ENCODE peak calls at places on chromosomes 4 and X, in six cellular contexts. X, U, K, H, R and F are unnamed samples.

GRCh38 chr4:113106076-113106475 is 56.6 kb downstream of the ANK2 start:
- DNase-seq in U (no peak), K (no peak), X (no peak), R (peak), H (no peak), F (no peak)

GRCh38 chr4:82422616-82423015 is 7.6 kb downstream of the HNRNPDL start:
- DNase-seq in X (no peak), R (no peak), K (no peak), H (no peak), U (no peak), F (no peak)

GRCh38 chrX:149494844-149495565 is 10.1 kb downstream of the IDS start:
- DNase-seq in U (no peak), X (no peak), R (peak), K (no peak), H (no peak), F (no peak)

GRCh38 chr4:7161721-7162214 is 30.6 kb upstream of the SORCS2 start:
- DNase-seq in K (no peak), H (no peak), R (no peak), U (peak), X (no peak), F (no peak)

GRCh38 chrX:9465380-9466114 is 689 bp downstream of the TBL1X start:
- DNase-seq in X (no peak), K (peak), R (no peak), H (peak), U (peak), F (no peak)

GRCh38 chr4:2792711-2793577 is at the start of gene SH3BP2:
- DNase-seq in K (peak), X (no peak), R (peak), U (peak), H (peak), F (peak)

GRCh38 chr4:629636-629915 is 4.2 kb downstream of the PDE6B start:
- DNase-seq in U (peak), X (no peak), K (no peak), H (peak), R (no peak), F (no peak)

GRCh38 chr4:145937990-145938611 is 522 bp downstream of the ZNF827 start:
- DNase-seq in X (no peak), U (no peak), R (peak), K (peak), H (no peak), F (no peak)

GRCh38 chr4:55635760-55636621 is at the start of gene NMU:
- DNase-seq in K (peak), H (peak), U (no peak), X (no peak), R (no peak), F (no peak)

GRCh38 chr4:153759407-153760226 is at the start of gene RNF175:
- DNase-seq in R (no peak), H (peak), X (no peak), K (no peak), U (no peak), F (no peak)

GRCh38 chrX:11196476-11196875 is 85.3 kb downstream of the HCCS start:
- DNase-seq in K (no peak), R (no peak), X (no peak), U (no peak), H (no peak), F (no peak)

GRCh38 chr4:168421671-168422070 is 58.6 kb downstream of the DDX60L start:
- DNase-seq in R (peak), H (no peak), U (no peak), K (no peak), X (no peak), F (no peak)

GRCh38 chrX:140709421-140709846 is at the start of gene LINC00632:
- DNase-seq in H (no peak), X (no peak), U (no peak), K (no peak), R (no peak), F (no peak)

GRCh38 chrX:155293771-155294170 is 29.5 kb upstream of the RAB39B start:
- DNase-seq in U (no peak), X (no peak), K (no peak), R (no peak), H (no peak), F (no peak)

GRCh38 chr4:83083925-83084475 is 30.5 kb downstream of the PLAC8 start:
- DNase-seq in U (no peak), X (no peak), H (no peak), R (no peak), K (no peak), F (no peak)

GRCh38 chrX:140050906-140051305 is 85.6 kb upstream of the CXorf66 start:
- DNase-seq in R (peak), H (no peak), X (no peak), U (no peak), K (no peak), F (no peak)

GRCh38 chr4:154854362-154854761 is 73.3 kb downstream of the RBM46 start:
- DNase-seq in X (no peak), R (peak), K (no peak), U (no peak), H (no peak), F (no peak)

GRCh38 chrX:103628386-103629290 is at the start of gene TCEAL1:
- DNase-seq in H (peak), K (peak), X (no peak), R (peak), U (peak), F (peak)

GRCh38 chrX:117982702-117983392 is 133.8 kb downstream of the KLHL13 start:
- DNase-seq in H (no peak), U (no peak), R (no peak), K (no peak), X (no peak), F (no peak)

GRCh38 chrX:17778984-17779383 is 41.7 kb downstream of the SCML1 start:
- DNase-seq in R (no peak), H (no peak), K (no peak), U (no peak), X (no peak), F (no peak)

GRCh38 chr4:84051728-84052127 is 447.4 kb downstream of the NKX6-1 start:
- DNase-seq in R (no peak), X (no peak), H (no peak), U (no peak), K (no peak), F (no peak)

GRCh38 chrX:22922961-22923360 is 76.8 kb upstream of the DDX53 start:
- DNase-seq in K (no peak), U (no peak), H (no peak), X (no peak), R (peak), F (no peak)

GRCh38 chr4:88445252-88445651 is 11.7 kb upstream of the HERC5 start:
- DNase-seq in K (no peak), R (no peak), X (no peak), U (no peak), H (no peak), F (no peak)

GRCh38 chr4:180058731-180059215 is 2184.4 kb upstream of the TENM3 start:
- DNase-seq in H (no peak), U (peak), K (peak), X (no peak), R (peak), F (no peak)

GRCh38 chr4:77314697-77315096 is 157.7 kb downstream of the CCNG2 start:
- DNase-seq in X (no peak), U (no peak), H (no peak), K (no peak), R (no peak), F (no peak)

GRCh38 chr4:29405151-29405550 is 1315.0 kb upstream of the PCDH7 start:
- DNase-seq in U (no peak), H (no peak), K (no peak), X (no peak), R (no peak), F (no peak)

GRCh38 chr4:82801910-82802521 is 3.4 kb upstream of the SCD5 start:
- DNase-seq in X (no peak), K (no peak), H (no peak), U (no peak), R (peak), F (no peak)

GRCh38 chrX:101348452-101349222 is at the start of gene TIMM8A:
- DNase-seq in H (peak), X (peak), K (peak), U (peak), R (peak), F (peak)

GRCh38 chr4:40923326-40924095 is 173.8 kb downstream of the NSUN7 start:
- DNase-seq in X (peak), H (no peak), R (no peak), U (no peak), K (no peak), F (no peak)
- TF ChIP-seq CTCF in X (no peak), H (no peak), R (no peak), U (no peak), K (no peak), F (no peak)

DNA sequence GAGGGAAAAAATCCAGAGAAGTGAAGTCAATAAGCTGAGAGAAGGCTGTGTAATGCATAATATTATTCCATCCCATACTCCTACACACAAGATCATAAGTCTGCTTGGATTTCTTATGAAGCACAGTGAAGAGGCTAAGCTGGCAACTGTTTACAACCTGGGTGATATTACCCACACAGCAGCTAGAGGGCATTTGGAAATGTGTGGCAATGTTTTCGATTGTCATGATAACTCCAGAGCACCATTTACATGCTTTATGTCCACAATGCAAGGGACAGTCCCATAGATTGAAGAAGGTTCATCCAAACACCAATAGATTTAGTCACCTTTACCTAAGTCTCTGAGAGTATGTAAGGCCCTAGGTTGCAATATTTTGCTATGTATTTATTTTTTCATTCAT is 412.2 kb downstream of the PPP3CA start:
- DNase-seq in X (no peak), R (peak), H (no peak), U (no peak), K (no peak), F (no peak)
- TF ChIP-seq CTCF in X (no peak), R (peak), H (no peak), U (peak), K (no peak), F (no peak)

GRCh38 chr4:107034091-107034698 is 1.9 kb downstream of the DKK2 start:
- DNase-seq in H (peak), X (no peak), K (peak), U (no peak), R (peak), F (no peak)
- TF ChIP-seq CTCF in H (no peak), X (peak), K (no peak), U (peak), R (peak), F (no peak)

GRCh38 chr4:46329118-46329976 is 60.6 kb downstream of the GABRA2 start:
- DNase-seq in X (no peak), U (no peak), H (no peak), K (peak), R (peak), F (no peak)
- TF ChIP-seq CTCF in X (no peak), U (peak), H (no peak), K (peak), R (peak), F (no peak)

GRCh38 chr4:124515591-124515990 is 196.9 kb downstream of the ANKRD50 start:
- DNase-seq in H (no peak), X (no peak), R (no peak), U (no peak), K (no peak), F (no peak)
- TF ChIP-seq CTCF in H (no peak), X (no peak), R (no peak), U (no peak), K (no peak), F (no peak)